ENCODE peak calls at places on chromosome 2, in eight cellular contexts. T is KBM-7, K is colonic mucosa, N is mesothelial cell of epicardium, W is GM23248, Q is right cardiac atrium, S is T-cell, D is ELR. V is an unnamed sample.

GRCh38 chr2:14524041-14524802 is 108.3 kb upstream of the LRATD1 start:
- DNase-seq in N (no peak), K (no peak), Q (no peak), D (peak; percentile 91), T (no peak), S (no peak), W (peak; percentile 79), V (no peak)

GRCh38 chr2:66236067-66236705 is 198.7 kb upstream of the MEIS1 start:
- DNase-seq in K (no peak), W (no peak), Q (peak; percentile 65), N (no peak), S (no peak), T (no peak), D (no peak), V (no peak)

GRCh38 chr2:211877061-211877460 is 661.5 kb downstream of the ERBB4 start:
- DNase-seq in T (no peak), Q (no peak), W (no peak), K (no peak), N (no peak), S (no peak), D (peak; percentile 79), V (no peak)

GRCh38 chr2:48315847-48316194 is 214.1 kb upstream of the STON1 start:
- DNase-seq in D (peak; percentile 36), W (peak; percentile 37), T (peak; percentile 76), Q (no peak), N (no peak), K (peak; percentile 36), S (no peak), V (no peak)

GRCh38 chr2:140203347-140203746 is 1423.2 kb upstream of the NXPH2 start:
- DNase-seq in D (no peak), T (no peak), S (no peak), N (no peak), Q (no peak), W (no peak), K (no peak), V (no peak)

GRCh38 chr2:150133623-150134022 is 353.8 kb downstream of the RND3 start:
- DNase-seq in D (peak; percentile 98), K (no peak), N (no peak), S (no peak), T (no peak), W (peak; percentile 95), Q (no peak), V (no peak)

GRCh38 chr2:71595549-71595948 is 142.2 kb downstream of the DYSF start:
- DNase-seq in T (no peak), S (no peak), Q (no peak), D (no peak), K (no peak), W (no peak), N (no peak), V (no peak)

GRCh38 chr2:44902767-44903166 is 38.7 kb upstream of the SIX3 start:
- DNase-seq in N (no peak), Q (no peak), D (no peak), W (no peak), T (peak; percentile 26), K (no peak), S (no peak), V (no peak)

GRCh38 chr2:99240431-99240830 is 15.0 kb downstream of the LYG2 start:
- DNase-seq in K (no peak), T (no peak), S (no peak), W (no peak), Q (no peak), N (no peak), D (no peak), V (no peak)

GRCh38 chr2:190406805-190407204 is 1.4 kb upstream of the MFSD6 start:
- DNase-seq in S (no peak), N (no peak), W (no peak), T (no peak), Q (no peak), D (no peak), K (no peak), V (no peak)

GRCh38 chr2:154914606-154915005 is 216.1 kb downstream of the KCNJ3 start:
- DNase-seq in N (no peak), S (no peak), T (peak; percentile 24), D (no peak), Q (no peak), W (no peak), K (no peak), V (peak; percentile 53)

GRCh38 chr2:218482651-218483050 is 63.7 kb downstream of the VIL1 start:
- DNase-seq in S (no peak), Q (no peak), K (no peak), T (no peak), N (no peak), D (no peak), W (no peak), V (no peak)

GRCh38 chr2:170827841-170828532 is 11.3 kb downstream of the GAD1 start:
- DNase-seq in S (no peak), K (no peak), W (no peak), T (no peak), Q (no peak), N (no peak), D (no peak), V (no peak)

GRCh38 chr2:136305517-136306192 is 187.7 kb upstream of the CXCR4 start:
- DNase-seq in K (no peak), W (no peak), N (no peak), T (no peak), D (no peak), Q (no peak), S (peak; percentile 26), V (no peak)

GRCh38 chr2:52294628-52295027 is 1262.7 kb upstream of the NRXN1 start:
- DNase-seq in S (no peak), W (no peak), Q (no peak), T (no peak), N (no peak), K (no peak), D (no peak), V (no peak)

GRCh38 chr2:230184727-230185578 is 34.8 kb downstream of the SP110 start:
- DNase-seq in W (no peak), D (no peak), S (no peak), T (no peak), Q (no peak), K (no peak), N (no peak), V (no peak)

GRCh38 chr2:125858366-125858765 is 797.6 kb upstream of the GYPC start:
- DNase-seq in T (no peak), W (no peak), N (no peak), Q (no peak), D (no peak), S (no peak), K (no peak), V (no peak)

GRCh38 chr2:71220743-71221142 is 6.2 kb downstream of the PAIP2B start:
- DNase-seq in K (no peak), Q (no peak), S (no peak), W (peak; percentile 2), T (no peak), D (no peak), N (no peak), V (no peak)

GRCh38 chr2:219509780-219510511 is 4.3 kb upstream of the ASIC4 start:
- DNase-seq in T (peak; percentile 66), K (peak; percentile 67), Q (peak; percentile 84), N (no peak), D (peak; percentile 59), W (peak; percentile 79), S (peak; percentile 54), V (peak; percentile 23)

GRCh38 chr2:127025357-127026062 is 81.4 kb downstream of the BIN1 start:
- DNase-seq in K (peak; percentile 77), S (peak; percentile 76), T (peak; percentile 64), Q (peak; percentile 89), D (peak; percentile 94), N (no peak), W (peak; percentile 89), V (no peak)

GRCh38 chr2:219174146-219174545 is 2.6 kb downstream of the CNPPD1 start:
- DNase-seq in S (no peak), N (no peak), T (no peak), K (no peak), D (no peak), Q (no peak), W (peak; percentile 6), V (no peak)

GRCh38 chr2:182618672-182619079 is 97.4 kb upstream of the DNAJC10 start:
- DNase-seq in Q (no peak), N (no peak), S (no peak), W (peak; percentile 43), K (no peak), D (peak; percentile 55), T (no peak), V (no peak)

GRCh38 chr2:225495706-225496105 is 96.2 kb downstream of the NYAP2 start:
- DNase-seq in S (no peak), W (no peak), Q (no peak), K (no peak), T (no peak), N (no peak), D (no peak), V (no peak)

GRCh38 chr2:223995569-223995968 is 38.3 kb downstream of the MRPL44 start:
- DNase-seq in T (no peak), K (no peak), S (no peak), N (no peak), W (peak; percentile 72), Q (no peak), D (peak; percentile 62), V (no peak)

V was measured in GDM1.